ENCODE peak calls at places on chromosomes 7 and 10, in four cellular contexts. E is K562, N is GM12878, T is SK-N-SH. B is an unnamed sample.

GRCh38 chr10:51528527-51528926 is 170.9 kb downstream of the CSTF2T start:
- DNase-seq in E (no peak), T (no peak), N (no peak), B (no peak)

GRCh38 chr7:108003591-108003935 is 602 bp upstream of the LAMB1 start:
- DNase-seq in E (no peak), N (no peak), T (no peak), B (no peak)

GRCh38 chr7:87875151-87876039 is 765 bp downstream of the SLC25A40 start:
- DNase-seq in T (peak), E (no peak), N (no peak), B (no peak)

GRCh38 chr7:128387216-128387615 is 22.6 kb downstream of the IMPDH1 start:
- DNase-seq in E (no peak), N (no peak), T (peak), B (no peak)

GRCh38 chr10:24202181-24202570 is 6.8 kb upstream of the KIAA1217 start:
- DNase-seq in N (no peak), E (no peak), T (no peak), B (no peak)

GRCh38 chr10:33612551-33612950 is 278.1 kb upstream of the NRP1 start:
- DNase-seq in T (no peak), E (no peak), N (no peak), B (no peak)

GRCh38 chr7:40329601-40330153 is 194.9 kb downstream of the SUGCT start:
- DNase-seq in N (no peak), E (peak), T (peak), B (peak)

GRCh38 chr7:92246363-92247101 is 758 bp downstream of the ANKIB1 start:
- DNase-seq in E (peak), N (no peak), T (peak), B (peak)

GRCh38 chr7:97372882-97373281 is 255.4 kb downstream of the SDHAF3 start:
- DNase-seq in E (no peak), N (no peak), T (no peak), B (no peak)

GRCh38 chr10:69037489-69037888 is 48.9 kb downstream of the KIFBP start:
- DNase-seq in N (no peak), E (no peak), T (no peak), B (no peak)

GRCh38 chr7:78587443-78588044 is 789.0 kb downstream of the PHTF2 start:
- DNase-seq in N (no peak), T (peak), E (no peak), B (peak)

GRCh38 chr10:101672536-101672935 is 22.4 kb downstream of the FBXW4 start:
- DNase-seq in N (no peak), E (no peak), T (no peak), B (no peak)

GRCh38 chr7:69800495-69800894 is 202.2 kb downstream of the AUTS2 start:
- DNase-seq in E (no peak), T (peak), N (no peak), B (peak)

GRCh38 chr10:119396709-119397071 is 145.8 kb downstream of the RGS10 start:
- DNase-seq in E (no peak), N (no peak), T (no peak), B (no peak)

GRCh38 chr7:103524042-103524907 is 78.3 kb upstream of the SLC26A5 start:
- DNase-seq in E (peak), T (peak), N (no peak), B (peak)

GRCh38 chr10:5545778-5546710 is 21.3 kb downstream of the CALML3 start:
- DNase-seq in E (peak), N (no peak), T (no peak), B (peak)

GRCh38 chr10:88033380-88033779 is 170.0 kb downstream of the PTEN start:
- DNase-seq in N (no peak), T (no peak), E (no peak), B (no peak)

GRCh38 chr7:119572541-119572940 is 700.4 kb upstream of the KCND2 start:
- DNase-seq in E (no peak), T (no peak), N (no peak), B (no peak)

GRCh38 chr7:128053023-128053422 is 21.8 kb upstream of the LRRC4 start:
- DNase-seq in T (peak), E (peak), N (no peak), B (no peak)

GRCh38 chr7:14761506-14762296 is 140.8 kb downstream of the DGKB start:
- DNase-seq in T (no peak), E (no peak), N (no peak), B (no peak)

GRCh38 chr7:109751241-109751640 is 1181.6 kb downstream of the DNAJB9 start:
- DNase-seq in E (no peak), T (no peak), N (no peak), B (peak)

GRCh38 chr7:92722541-92722940 is 113.8 kb downstream of the CDK6 start:
- DNase-seq in N (no peak), E (no peak), T (no peak), B (no peak)

GRCh38 chr10:128900456-128900855 is 566.6 kb upstream of the MGMT start:
- DNase-seq in T (no peak), E (no peak), N (no peak), B (no peak)

GRCh38 chr7:145016068-145016467 is 180.2 kb upstream of the TPK1 start:
- DNase-seq in N (no peak), E (no peak), T (no peak), B (peak)

GRCh38 chr7:7221602-7222038 is 39.3 kb downstream of the C1GALT1 start:
- DNase-seq in E (peak), N (no peak), T (peak), B (peak)

GRCh38 chr10:110793887-110794286 is 77.8 kb upstream of the PDCD4 start:
- DNase-seq in T (no peak), N (no peak), E (no peak), B (no peak)

GRCh38 chr7:142356166-142356565 is 98.3 kb upstream of the PRSS58 start:
- DNase-seq in N (no peak), T (no peak), E (no peak), B (no peak)

GRCh38 chr7:47193003-47193402 is 388.9 kb downstream of the TNS3 start:
- DNase-seq in N (no peak), E (no peak), T (no peak), B (no peak)

GRCh38 chr7:290554-291301 is 758 bp downstream of the FOXL3 start:
- DNase-seq in E (no peak), N (no peak), T (peak), B (no peak)

GRCh38 chr7:155191901-155192478 is 105.7 kb upstream of the INSIG1 start:
- DNase-seq in N (no peak), T (no peak), E (no peak), B (no peak)

GRCh38 chr7:112157072-112157471 is 49.1 kb downstream of the DOCK4 start:
- DNase-seq in T (no peak), E (no peak), N (no peak), B (no peak)

GRCh38 chr7:66539264-66539623 is 89.4 kb upstream of the KCTD7 start:
- DNase-seq in T (no peak), E (no peak), N (no peak), B (no peak)

GRCh38 chr7:27424749-27425148 is 182.1 kb downstream of the EVX1 start:
- DNase-seq in T (no peak), E (no peak), N (no peak), B (no peak)
- TF ChIP-seq RCOR1 in T (no peak), E (no peak), N (no peak), B (no peak)

GRCh38 chr10:73509695-73510094 is 13.9 kb upstream of the PPP3CB start:
- DNase-seq in N (no peak), T (no peak), E (no peak), B (no peak)

GRCh38 chr10:73506074-73506473 is 10.2 kb upstream of the PPP3CB start:
- DNase-seq in N (no peak), E (no peak), T (no peak), B (no peak)

GRCh38 chr10:73501651-73502050 is 5.8 kb upstream of the PPP3CB start:
- DNase-seq in E (no peak), N (no peak), T (no peak), B (no peak)

GRCh38 chr10:73503037-73503436 is 7.2 kb upstream of the PPP3CB start:
- DNase-seq in E (no peak), T (no peak), N (no peak), B (no peak)

GRCh38 chr10:73506491-73506890 is 10.7 kb upstream of the PPP3CB start:
- DNase-seq in N (no peak), T (no peak), E (no peak), B (no peak)
- TF ChIP-seq MAX in N (no peak), T (no peak), E (no peak), B (no peak)

DNA sequence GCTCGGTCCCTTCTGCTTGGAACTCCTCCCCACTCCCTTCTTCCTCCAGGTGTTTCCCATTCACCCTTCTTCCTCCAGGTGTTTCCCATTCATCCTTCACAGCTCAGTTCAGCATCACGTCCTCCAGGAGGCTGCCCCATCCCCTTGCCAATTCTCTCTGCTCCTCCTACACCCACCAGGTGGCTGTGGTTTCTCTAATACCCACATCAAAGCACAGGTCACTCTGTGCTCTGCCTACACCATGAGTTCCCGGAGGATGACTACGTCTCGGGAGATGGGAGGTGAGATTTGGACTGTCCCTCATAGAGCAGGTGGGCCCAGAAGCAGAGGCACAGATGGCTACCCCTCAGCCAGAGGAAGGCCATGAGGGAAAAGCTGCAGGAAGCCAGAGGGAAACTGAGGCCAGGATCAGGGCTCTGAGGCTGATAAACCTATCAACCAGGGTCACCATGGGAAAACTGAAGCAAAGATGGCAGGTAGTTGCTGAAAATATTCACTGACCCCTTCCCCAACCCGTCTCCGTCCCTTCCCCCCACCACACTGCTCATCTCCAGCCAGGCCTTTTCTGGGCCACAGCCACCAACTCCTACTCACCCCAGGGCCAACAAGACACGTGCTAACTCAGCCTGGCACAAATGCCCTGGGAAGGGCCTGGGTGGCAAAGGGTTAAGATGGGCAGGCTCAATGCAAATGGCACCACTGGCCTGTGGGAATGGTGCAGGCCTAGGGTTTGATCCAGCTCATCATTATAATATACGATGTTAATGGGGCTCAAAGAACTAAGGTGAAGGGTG is 56.6 kb upstream of the CPXM2 start:
- DNase-seq in E (no peak), T (no peak), N (no peak), B (no peak)
- TF ChIP-seq CTCF in E (no peak), T (no peak), N (no peak), B (no peak)

DNA sequence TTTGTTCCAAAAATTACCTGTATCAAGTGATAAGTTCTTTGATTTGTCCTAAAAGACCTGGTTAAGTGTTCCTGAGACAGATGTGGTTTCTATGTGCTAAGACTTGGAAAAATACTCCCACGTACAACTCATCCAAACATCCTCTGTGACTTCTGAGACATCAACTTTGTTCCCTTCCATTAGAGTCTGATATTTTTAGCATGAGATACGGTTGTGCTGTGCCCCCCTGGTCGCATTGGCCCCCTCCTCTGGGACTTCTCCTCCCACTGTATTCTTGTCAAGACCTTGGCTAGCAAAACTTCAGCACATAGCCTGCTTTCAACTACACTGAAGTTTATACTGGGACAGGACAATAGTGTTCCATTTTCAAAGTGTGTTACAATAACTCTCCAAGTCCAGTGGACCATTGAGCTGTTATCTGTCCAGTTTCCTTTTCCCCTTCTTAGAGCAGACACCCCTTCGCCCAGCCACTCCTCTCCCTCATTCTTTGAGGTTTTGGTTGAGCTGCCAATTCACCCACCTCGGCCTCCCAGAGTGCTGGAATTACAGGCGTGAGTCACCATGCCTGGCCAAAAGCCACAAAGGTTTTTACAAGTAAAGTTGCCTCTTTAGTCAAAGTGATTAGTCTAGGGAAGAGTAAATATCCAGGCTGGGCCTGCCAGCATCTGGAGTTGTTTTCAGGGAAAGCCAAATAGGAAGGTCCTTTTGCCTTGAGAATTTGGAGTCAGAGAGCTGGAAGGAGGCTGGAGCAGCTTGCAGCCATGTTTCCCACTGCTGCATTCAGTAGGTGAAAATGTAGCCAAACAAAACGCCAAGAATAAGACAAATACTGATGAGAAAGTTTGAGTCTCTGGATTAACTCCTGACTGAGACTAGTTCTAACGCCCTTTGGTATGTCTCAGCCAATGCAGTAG is 17.8 kb upstream of the PDLIM1 start:
- DNase-seq in E (peak), N (no peak), T (no peak), B (peak)
- TF ChIP-seq RCOR1 in E (no peak), N (no peak), T (peak), B (no peak)

DNA sequence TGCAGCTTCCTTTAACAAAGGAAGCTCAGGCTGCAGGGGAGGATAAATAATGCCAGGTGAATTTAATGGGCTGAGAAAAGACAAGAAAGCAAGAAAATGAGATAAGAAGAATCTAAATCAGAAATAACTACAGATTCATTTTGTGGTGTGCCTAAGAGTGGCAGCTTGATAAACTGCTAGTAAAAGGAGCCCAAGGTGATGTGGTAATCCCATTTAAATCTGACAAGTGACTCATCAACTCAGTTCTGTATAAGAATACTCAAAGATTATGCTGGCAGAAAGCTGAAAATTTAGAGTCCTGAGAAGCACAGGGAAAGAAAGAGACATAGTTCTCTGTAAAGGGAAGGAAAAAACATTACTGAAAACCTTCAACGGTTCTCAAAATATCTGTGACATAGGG is 109.4 kb upstream of the PDE1C start:
- DNase-seq in E (no peak), N (no peak), T (no peak), B (no peak)
- TF ChIP-seq MAX in E (no peak), N (no peak), T (no peak), B (no peak)